ENCODE peak calls at places on chromosome 4, in five cellular contexts. One of them, this sample, is unnamed.

GRCh38 chr4:140427919-140428471 is 547 bp upstream of the CLGN start:
- DNase-seq in H1: no peak
- DNase-seq in mesenchymal stem cell: peak
- DNase-seq in H9: no peak
- DNase-seq in neuronal stem cell: no peak
- DNase-seq in this sample: no peak

GRCh38 chr4:61446957-61447356 is 246.8 kb downstream of the ADGRL3 start:
- DNase-seq in H1: no peak
- DNase-seq in mesenchymal stem cell: no peak
- DNase-seq in H9: no peak
- DNase-seq in neuronal stem cell: no peak
- DNase-seq in this sample: no peak

GRCh38 chr4:2866891-2867290 is 23.2 kb downstream of the ADD1 start:
- DNase-seq in H1: no peak
- DNase-seq in mesenchymal stem cell: peak
- DNase-seq in H9: no peak
- DNase-seq in neuronal stem cell: no peak
- DNase-seq in this sample: no peak

GRCh38 chr4:43765514-43765913 is 683.1 kb downstream of the KCTD8 start:
- DNase-seq in H1: no peak
- DNase-seq in mesenchymal stem cell: no peak
- DNase-seq in H9: no peak
- DNase-seq in neuronal stem cell: no peak
- DNase-seq in this sample: no peak

GRCh38 chr4:25970241-25970675 is 56.2 kb downstream of the SMIM20 start:
- DNase-seq in H1: no peak
- DNase-seq in mesenchymal stem cell: peak
- DNase-seq in H9: no peak
- DNase-seq in neuronal stem cell: no peak
- DNase-seq in this sample: no peak

GRCh38 chr4:7396186-7396585 is 38.5 kb downstream of the PSAPL1 start:
- DNase-seq in H1: no peak
- DNase-seq in mesenchymal stem cell: no peak
- DNase-seq in H9: peak
- DNase-seq in neuronal stem cell: no peak
- DNase-seq in this sample: no peak

GRCh38 chr4:77711469-77711868 is 105.8 kb downstream of the CXCL13 start:
- DNase-seq in H1: no peak
- DNase-seq in mesenchymal stem cell: no peak
- DNase-seq in H9: no peak
- DNase-seq in neuronal stem cell: no peak
- DNase-seq in this sample: no peak

GRCh38 chr4:151690884-151691283 is 69.9 kb downstream of the GATB start:
- DNase-seq in H1: no peak
- DNase-seq in mesenchymal stem cell: peak
- DNase-seq in H9: no peak
- DNase-seq in neuronal stem cell: no peak
- DNase-seq in this sample: no peak

GRCh38 chr4:113881256-113881655 is 98.2 kb downstream of the ARSJ start:
- DNase-seq in H1: no peak
- DNase-seq in mesenchymal stem cell: peak
- DNase-seq in H9: no peak
- DNase-seq in neuronal stem cell: no peak
- DNase-seq in this sample: no peak

GRCh38 chr4:139227729-139228404 is 50.8 kb upstream of the ELF2 start:
- DNase-seq in H1: no peak
- DNase-seq in mesenchymal stem cell: no peak
- DNase-seq in H9: no peak
- DNase-seq in neuronal stem cell: no peak
- DNase-seq in this sample: no peak

GRCh38 chr4:111639876-111640275 is 505.4 kb upstream of the FAM241A start:
- DNase-seq in H1: no peak
- DNase-seq in mesenchymal stem cell: peak
- DNase-seq in H9: no peak
- DNase-seq in neuronal stem cell: no peak
- DNase-seq in this sample: no peak

GRCh38 chr4:25658777-25659176 is 3.1 kb downstream of the SLC34A2 start:
- DNase-seq in H1: no peak
- DNase-seq in mesenchymal stem cell: no peak
- DNase-seq in H9: no peak
- DNase-seq in neuronal stem cell: no peak
- DNase-seq in this sample: no peak

GRCh38 chr4:183499389-183499788 is 5.5 kb upstream of the ING2 start:
- DNase-seq in H1: no peak
- DNase-seq in mesenchymal stem cell: no peak
- DNase-seq in H9: no peak
- DNase-seq in neuronal stem cell: no peak
- DNase-seq in this sample: no peak

GRCh38 chr4:126778348-126778747 is 854.4 kb upstream of the INTU start:
- DNase-seq in H1: no peak
- DNase-seq in mesenchymal stem cell: peak
- DNase-seq in H9: no peak
- DNase-seq in neuronal stem cell: no peak
- DNase-seq in this sample: peak

GRCh38 chr4:111959202-111959601 is 186.1 kb upstream of the FAM241A start:
- DNase-seq in H1: no peak
- DNase-seq in mesenchymal stem cell: peak
- DNase-seq in H9: no peak
- DNase-seq in neuronal stem cell: no peak
- DNase-seq in this sample: peak

GRCh38 chr4:76579596-76580375 is 144.8 kb downstream of the SHROOM3 start:
- DNase-seq in H1: no peak
- DNase-seq in mesenchymal stem cell: no peak
- DNase-seq in H9: no peak
- DNase-seq in neuronal stem cell: no peak
- DNase-seq in this sample: peak

GRCh38 chr4:79551555-79551954 is 143.5 kb upstream of the GK2 start:
- DNase-seq in H1: no peak
- DNase-seq in mesenchymal stem cell: no peak
- DNase-seq in H9: no peak
- DNase-seq in neuronal stem cell: no peak
- DNase-seq in this sample: no peak

GRCh38 chr4:99591757-99592156 is 17.1 kb downstream of the MTTP start:
- DNase-seq in H1: no peak
- DNase-seq in mesenchymal stem cell: no peak
- DNase-seq in H9: no peak
- DNase-seq in neuronal stem cell: no peak
- DNase-seq in this sample: no peak

GRCh38 chr4:167000141-167000852 is 234.0 kb downstream of the SPOCK3 start:
- DNase-seq in H1: no peak
- DNase-seq in mesenchymal stem cell: no peak
- DNase-seq in H9: no peak
- DNase-seq in neuronal stem cell: no peak
- DNase-seq in this sample: peak

GRCh38 chr4:99028187-99028586 is 32.7 kb downstream of the METAP1 start:
- DNase-seq in H1: no peak
- DNase-seq in mesenchymal stem cell: no peak
- DNase-seq in H9: no peak
- DNase-seq in neuronal stem cell: no peak
- DNase-seq in this sample: peak

GRCh38 chr4:143515905-143516304 is 2.4 kb downstream of the SMARCA5 start:
- DNase-seq in H1: no peak
- DNase-seq in mesenchymal stem cell: no peak
- DNase-seq in H9: no peak
- DNase-seq in neuronal stem cell: no peak
- DNase-seq in this sample: no peak

GRCh38 chr4:94339779-94340178 is 2.9 kb downstream of the HPGDS start:
- DNase-seq in H1: no peak
- DNase-seq in mesenchymal stem cell: no peak
- DNase-seq in H9: no peak
- DNase-seq in neuronal stem cell: no peak
- DNase-seq in this sample: no peak

GRCh38 chr4:171785392-171785791 is 27.8 kb upstream of the GALNTL6 start:
- DNase-seq in H1: no peak
- DNase-seq in mesenchymal stem cell: peak
- DNase-seq in H9: no peak
- DNase-seq in neuronal stem cell: no peak
- DNase-seq in this sample: peak

DNA sequence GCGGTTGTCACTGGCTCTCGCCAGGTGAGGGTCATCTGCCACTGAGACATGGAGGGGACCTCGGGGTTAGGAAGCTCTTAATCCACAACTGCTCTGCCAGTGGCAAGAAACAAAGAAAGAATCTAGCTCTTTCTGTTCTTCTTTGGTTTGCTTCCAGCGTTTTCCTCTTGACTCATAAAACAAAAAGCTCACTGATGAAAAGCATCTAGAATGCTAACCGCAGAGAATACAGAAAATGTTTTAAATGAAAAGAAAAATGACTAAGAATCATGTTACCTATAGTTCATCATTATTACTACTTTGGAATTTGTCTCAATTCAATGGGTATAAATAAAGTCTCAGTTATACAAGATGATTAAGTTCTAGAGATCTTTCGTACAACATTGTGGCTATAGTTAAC is 274.8 kb upstream of the TENM3 start:
- DNase-seq in H1: no peak
- DNase-seq in mesenchymal stem cell: no peak
- DNase-seq in H9: no peak
- DNase-seq in neuronal stem cell: no peak
- DNase-seq in this sample: peak
- H3K18ac ChIP-seq in H1: no peak
- H3K18ac ChIP-seq in mesenchymal stem cell: no peak
- H3K18ac ChIP-seq in H9: no peak
- H3K18ac ChIP-seq in neuronal stem cell: no peak
- H3K18ac ChIP-seq in this sample: no peak

GRCh38 chr4:53012738-53013137 is 150.6 kb downstream of the RASL11B start:
- DNase-seq in H1: no peak
- DNase-seq in mesenchymal stem cell: peak
- DNase-seq in H9: no peak
- DNase-seq in neuronal stem cell: no peak
- DNase-seq in this sample: no peak

GRCh38 chr4:53015681-53016080 is 153.6 kb downstream of the RASL11B start:
- DNase-seq in H1: peak
- DNase-seq in mesenchymal stem cell: peak
- DNase-seq in H9: peak
- DNase-seq in neuronal stem cell: peak
- DNase-seq in this sample: peak

GRCh38 chr4:53014881-53015280 is 152.8 kb downstream of the RASL11B start:
- DNase-seq in H1: no peak
- DNase-seq in mesenchymal stem cell: no peak
- DNase-seq in H9: no peak
- DNase-seq in neuronal stem cell: no peak
- DNase-seq in this sample: no peak

GRCh38 chr4:53014368-53014767 is 152.3 kb downstream of the RASL11B start:
- DNase-seq in H1: no peak
- DNase-seq in mesenchymal stem cell: no peak
- DNase-seq in H9: no peak
- DNase-seq in neuronal stem cell: no peak
- DNase-seq in this sample: no peak

GRCh38 chr4:53013873-53014272 is 151.8 kb downstream of the RASL11B start:
- DNase-seq in H1: no peak
- DNase-seq in mesenchymal stem cell: no peak
- DNase-seq in H9: no peak
- DNase-seq in neuronal stem cell: no peak
- DNase-seq in this sample: no peak
- H4K91ac ChIP-seq in H1: no peak
- H4K91ac ChIP-seq in mesenchymal stem cell: peak
- H4K91ac ChIP-seq in H9: no peak
- H4K91ac ChIP-seq in neuronal stem cell: no peak
- H4K91ac ChIP-seq in this sample: no peak

DNA sequence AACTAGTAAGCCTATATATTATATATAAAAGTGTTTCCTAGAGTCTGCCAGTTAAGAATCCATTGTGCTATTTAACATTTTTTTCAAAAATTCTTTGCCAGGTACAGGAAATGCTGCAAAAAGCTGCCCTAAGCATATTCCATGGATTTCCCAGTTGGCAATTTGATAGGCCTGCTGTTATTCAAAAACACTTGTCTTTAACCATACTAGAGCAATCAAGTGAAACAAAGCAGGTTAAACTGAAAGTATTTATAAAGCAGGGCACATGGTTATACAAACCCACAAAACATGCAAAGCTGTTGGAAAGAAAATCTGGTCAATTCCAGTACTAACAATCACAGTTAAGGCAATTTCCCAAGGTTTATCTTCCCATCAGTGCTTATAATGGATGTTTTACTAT is 159.9 kb downstream of the UNC5C start:
- DNase-seq in H1: no peak
- DNase-seq in mesenchymal stem cell: peak
- DNase-seq in H9: no peak
- DNase-seq in neuronal stem cell: no peak
- DNase-seq in this sample: no peak
- H2BK12ac ChIP-seq in H1: no peak
- H2BK12ac ChIP-seq in mesenchymal stem cell: no peak
- H2BK12ac ChIP-seq in H9: no peak
- H2BK12ac ChIP-seq in neuronal stem cell: no peak
- H2BK12ac ChIP-seq in this sample: no peak

DNA sequence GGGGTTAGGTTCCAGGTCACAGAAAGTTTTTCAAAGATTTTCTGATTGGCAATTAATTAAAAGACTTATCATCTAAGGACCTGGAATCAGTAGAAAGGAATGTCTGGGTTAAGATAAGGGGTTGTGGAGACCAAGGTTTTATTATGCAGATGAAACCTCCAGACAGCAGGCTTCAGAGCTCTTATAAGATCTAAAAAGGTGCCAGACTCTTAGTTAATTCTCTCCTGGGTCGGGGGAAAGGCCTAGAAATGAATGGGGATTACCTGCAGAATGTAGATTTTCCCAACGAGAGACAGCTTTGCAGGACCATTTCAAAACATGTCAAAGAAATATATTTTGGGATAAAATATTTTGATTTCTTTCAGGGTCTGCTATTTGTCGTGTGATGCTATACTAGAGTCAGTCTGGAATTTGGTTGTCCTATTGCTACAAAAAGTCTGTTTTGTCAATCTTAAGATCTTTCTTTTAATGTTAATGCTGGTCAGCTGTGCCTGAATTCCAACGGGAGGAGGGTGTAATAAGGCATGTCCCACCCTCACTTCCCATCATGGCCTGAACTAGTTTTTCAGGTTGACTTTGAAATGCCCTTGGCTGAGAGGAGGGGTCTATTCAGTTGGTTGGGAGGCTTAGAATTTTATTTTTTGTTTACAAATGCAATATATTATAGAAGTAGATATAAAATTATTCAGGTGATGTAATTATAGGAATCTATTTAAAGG is 15.8 kb downstream of the EGF start:
- DNase-seq in H1: no peak
- DNase-seq in mesenchymal stem cell: no peak
- DNase-seq in H9: no peak
- DNase-seq in neuronal stem cell: no peak
- DNase-seq in this sample: no peak
- H3K18ac ChIP-seq in H1: no peak
- H3K18ac ChIP-seq in mesenchymal stem cell: no peak
- H3K18ac ChIP-seq in H9: no peak
- H3K18ac ChIP-seq in neuronal stem cell: no peak
- H3K18ac ChIP-seq in this sample: no peak

GRCh38 chr4:1171306-1172227 is 816 bp downstream of the SPON2 start:
- DNase-seq in H1: no peak
- DNase-seq in mesenchymal stem cell: no peak
- DNase-seq in H9: peak
- DNase-seq in neuronal stem cell: no peak
- DNase-seq in this sample: no peak
- H4K91ac ChIP-seq in H1: no peak
- H4K91ac ChIP-seq in mesenchymal stem cell: peak
- H4K91ac ChIP-seq in H9: no peak
- H4K91ac ChIP-seq in neuronal stem cell: no peak
- H4K91ac ChIP-seq in this sample: no peak

This sample was measured in trophoblast cell.